ENCODE peak calls at places on chromosomes 7 and 10, in ten cellular contexts. A, T, X, J, O, H, G, L, Q and S are unnamed samples.
A peak's percentile ranks its signal among the peaks of the same experiment; 100 is the strongest.

GRCh38 chr7:23299770-23300300 is 696 bp downstream of the MALSU1 start:
- DNase-seq in A (no peak), T (peak; percentile 25), X (no peak), J (peak; percentile 19), O (no peak), H (no peak), G (no peak), L (no peak), Q (no peak), S (no peak)

GRCh38 chr7:101947899-101948298 is 130.5 kb downstream of the CUX1 start:
- DNase-seq in A (no peak), T (peak; percentile 63), X (no peak), J (no peak), O (no peak), H (no peak), G (no peak), L (no peak), Q (no peak), S (peak; percentile 46)

GRCh38 chr7:74183653-74184450 is 9.7 kb downstream of the EIF4H start:
- DNase-seq in A (no peak), T (no peak), X (no peak), J (no peak), O (no peak), H (no peak), G (no peak), L (no peak), Q (no peak), S (no peak)

GRCh38 chr10:30557884-30558283 is 71.7 kb downstream of the LYZL2 start:
- DNase-seq in A (no peak), T (peak; percentile 73), X (no peak), J (peak; percentile 17), O (no peak), H (peak; percentile 47), G (no peak), L (no peak), Q (no peak), S (no peak)

GRCh38 chr7:101668726-101669125 is 39.6 kb upstream of the MYL10 start:
- DNase-seq in A (no peak), T (no peak), X (no peak), J (no peak), O (no peak), H (no peak), G (no peak), L (no peak), Q (no peak), S (no peak)

GRCh38 chr10:79422178-79422892 is 23.1 kb downstream of the ZCCHC24 start:
- DNase-seq in A (peak; percentile 44), T (peak; percentile 93), X (no peak), J (no peak), O (no peak), H (peak; percentile 71), G (no peak), L (peak; percentile 84), Q (no peak), S (no peak)

GRCh38 chr10:127922675-127923366 is 15.9 kb downstream of the PTPRE start:
- DNase-seq in A (peak; percentile 91), T (peak; percentile 95), X (no peak), J (peak; percentile 93), O (no peak), H (peak; percentile 78), G (no peak), L (no peak), Q (peak; percentile 75), S (no peak)

GRCh38 chr10:58587676-58588075 is 75.0 kb downstream of the BICC1 start:
- DNase-seq in A (no peak), T (no peak), X (no peak), J (no peak), O (no peak), H (no peak), G (no peak), L (no peak), Q (no peak), S (no peak)

GRCh38 chr10:4011136-4011812 is 226.3 kb upstream of the KLF6 start:
- DNase-seq in A (no peak), T (no peak), X (no peak), J (no peak), O (no peak), H (no peak), G (no peak), L (no peak), Q (no peak), S (no peak)

GRCh38 chr7:101629171-101629570 is at the start of gene MYL10:
- DNase-seq in A (no peak), T (no peak), X (no peak), J (no peak), O (no peak), H (no peak), G (no peak), L (no peak), Q (no peak), S (no peak)

GRCh38 chr7:65974191-65974801 is 7.7 kb downstream of the GUSB start:
- DNase-seq in A (no peak), T (no peak), X (no peak), J (no peak), O (no peak), H (no peak), G (no peak), L (no peak), Q (no peak), S (no peak)

GRCh38 chr10:106540606-106541005 is 623.9 kb downstream of the SORCS1 start:
- DNase-seq in A (no peak), T (peak; percentile 55), X (no peak), J (peak; percentile 30), O (no peak), H (no peak), G (no peak), L (no peak), Q (no peak), S (no peak)

GRCh38 chr10:70567603-70568002 is 34.9 kb downstream of the PRF1 start:
- DNase-seq in A (no peak), T (no peak), X (no peak), J (no peak), O (no peak), H (no peak), G (no peak), L (no peak), Q (no peak), S (no peak)

GRCh38 chr10:2982146-2982545 is 85.2 kb upstream of the PFKP start:
- DNase-seq in A (no peak), T (no peak), X (no peak), J (no peak), O (no peak), H (no peak), G (no peak), L (no peak), Q (no peak), S (no peak)

GRCh38 chr7:110204527-110204926 is 886.4 kb upstream of the LRRN3 start:
- DNase-seq in A (no peak), T (no peak), X (no peak), J (no peak), O (no peak), H (no peak), G (no peak), L (no peak), Q (no peak), S (no peak)

GRCh38 chr7:12067156-12067831 is 143.8 kb upstream of the TMEM106B start:
- DNase-seq in A (no peak), T (peak; percentile 65), X (no peak), J (peak; percentile 8), O (peak; percentile 41), H (peak; percentile 48), G (peak; percentile 10), L (no peak), Q (no peak), S (peak; percentile 77)

GRCh38 chr7:149742075-149742701 is 31.2 kb downstream of the ZNF467 start:
- DNase-seq in A (peak; percentile 74), T (peak; percentile 64), X (no peak), J (peak; percentile 67), O (peak; percentile 51), H (peak; percentile 79), G (peak; percentile 62), L (no peak), Q (peak; percentile 45), S (peak; percentile 47)

GRCh38 chr7:114979388-114979787 is 57.5 kb downstream of the MDFIC start:
- DNase-seq in A (peak; percentile 36), T (peak; percentile 87), X (no peak), J (peak; percentile 59), O (no peak), H (no peak), G (no peak), L (no peak), Q (no peak), S (no peak)

GRCh38 chr7:116195451-116195850 is 14.9 kb upstream of the TES start:
- DNase-seq in A (no peak), T (peak; percentile 29), X (no peak), J (no peak), O (no peak), H (no peak), G (no peak), L (no peak), Q (no peak), S (no peak)

GRCh38 chr10:7610017-7610416 is 56.7 kb downstream of the ITIH5 start:
- DNase-seq in A (no peak), T (no peak), X (no peak), J (no peak), O (no peak), H (no peak), G (no peak), L (no peak), Q (no peak), S (peak; percentile 1)

GRCh38 chr7:75920431-75921161 is 5.6 kb downstream of the POR start:
- DNase-seq in A (no peak), T (peak; percentile 74), X (no peak), J (no peak), O (peak; percentile 13), H (no peak), G (no peak), L (no peak), Q (no peak), S (no peak)

GRCh38 chr7:1899201-1899600 is 229.1 kb downstream of the ELFN1 start:
- DNase-seq in A (peak; percentile 40), T (peak; percentile 88), X (no peak), J (no peak), O (no peak), H (no peak), G (peak; percentile 23), L (no peak), Q (peak; percentile 20), S (no peak)

GRCh38 chr7:140689199-140690152 is 7.0 kb upstream of the NDUFB2 start:
- DNase-seq in A (no peak), T (no peak), X (no peak), J (no peak), O (no peak), H (no peak), G (no peak), L (no peak), Q (no peak), S (no peak)

GRCh38 chr7:75965617-75966016 is 28.8 kb downstream of the TMEM120A start:
- DNase-seq in A (no peak), T (no peak), X (no peak), J (no peak), O (no peak), H (no peak), G (no peak), L (no peak), Q (no peak), S (no peak)

GRCh38 chr7:77331938-77332695 is 84.0 kb downstream of the GSAP start:
- DNase-seq in A (peak; percentile 66), T (peak; percentile 93), X (peak; percentile 72), J (peak; percentile 83), O (peak; percentile 5), H (peak; percentile 74), G (peak; percentile 18), L (peak; percentile 63), Q (no peak), S (peak; percentile 60)

GRCh38 chr7:117008849-117009531 is 55.7 kb downstream of the ST7 start:
- DNase-seq in A (no peak), T (peak; percentile 55), X (no peak), J (no peak), O (no peak), H (no peak), G (no peak), L (peak; percentile 36), Q (no peak), S (no peak)

GRCh38 chr10:69087600-69088470 is at the start of gene SRGN:
- DNase-seq in A (peak; percentile 57), T (peak; percentile 98), X (no peak), J (no peak), O (peak; percentile 72), H (peak; percentile 65), G (no peak), L (no peak), Q (peak; percentile 49), S (no peak)

GRCh38 chr7:31109751-31110150 is 57.6 kb downstream of the ADCYAP1R1 start:
- DNase-seq in A (no peak), T (no peak), X (no peak), J (no peak), O (no peak), H (no peak), G (no peak), L (no peak), Q (no peak), S (no peak)